ENCODE peak calls at places on chromosome 19, in four cellular contexts. A is GM23338, U is hepatocyte, P is PC-3. D is an unnamed sample.

GRCh38 chr19:19162495-19162894 is 7.6 kb downstream of the MEF2B start:
- DNase-seq in A (no peak), U (no peak), P (no peak), D (no peak)

GRCh38 chr19:2478756-2479555 is 3.0 kb downstream of the GADD45B start:
- DNase-seq in A (peak), U (peak), P (peak), D (peak)

GRCh38 chr19:48556163-48556562 is 4.2 kb downstream of the SULT2B1 start:
- DNase-seq in A (peak), U (peak), P (peak), D (no peak)

GRCh38 chr19:51140441-51140840 is 1.7 kb upstream of the SIGLEC7 start:
- DNase-seq in A (peak), U (no peak), P (no peak), D (no peak)

GRCh38 chr19:18542936-18543813 is at the start of gene FKBP8:
- DNase-seq in A (peak), U (peak), P (peak), D (peak)

GRCh38 chr19:41939861-41940442 is 11.7 kb upstream of the ERFL start:
- DNase-seq in A (peak), U (peak), P (no peak), D (peak)

GRCh38 chr19:50857366-50857765 is 2.7 kb downstream of the KLK3 start:
- DNase-seq in A (no peak), U (no peak), P (no peak), D (no peak)

GRCh38 chr19:10102787-10103236 is 334 bp upstream of the ANGPTL6 start:
- DNase-seq in A (no peak), U (no peak), P (no peak), D (peak)

GRCh38 chr19:23075031-23075733 is 41.6 kb upstream of the ZNF730 start:
- DNase-seq in A (peak), U (peak), P (peak), D (peak)

GRCh38 chr19:43780706-43781525 is at the start of gene KCNN4:
- DNase-seq in A (no peak), U (peak), P (peak), D (peak)

GRCh38 chr19:8926341-8926740 is 83.9 kb downstream of the MUC16 start:
- DNase-seq in A (no peak), U (no peak), P (peak), D (no peak)

GRCh38 chr19:42150353-42150752 is 18.1 kb upstream of the POU2F2 start:
- DNase-seq in A (no peak), U (no peak), P (no peak), D (no peak)

GRCh38 chr19:48290923-48291700 is 21.2 kb downstream of the ZNF114 start:
- DNase-seq in A (peak), U (peak), P (peak), D (peak)

GRCh38 chr19:51364200-51365106 is 1.7 kb downstream of the ETFB start:
- DNase-seq in A (no peak), U (peak), P (peak), D (no peak)

GRCh38 chr19:41811981-41812380 is 15.6 kb downstream of the CEACAM3 start:
- DNase-seq in A (no peak), U (no peak), P (no peak), D (no peak)

GRCh38 chr19:11322269-11323024 is 17.0 kb downstream of the RAB3D start:
- DNase-seq in A (no peak), U (no peak), P (no peak), D (no peak)
- TF ChIP-seq EZH2phosphoT487 in A (no peak), U (no peak), P (no peak), D (no peak)

GRCh38 chr19:5534787-5535586 is 32.8 kb downstream of the TINCR start:
- DNase-seq in A (peak), U (no peak), P (peak), D (peak)
- TF ChIP-seq EZH2phosphoT487 in A (no peak), U (no peak), P (no peak), D (no peak)

DNA sequence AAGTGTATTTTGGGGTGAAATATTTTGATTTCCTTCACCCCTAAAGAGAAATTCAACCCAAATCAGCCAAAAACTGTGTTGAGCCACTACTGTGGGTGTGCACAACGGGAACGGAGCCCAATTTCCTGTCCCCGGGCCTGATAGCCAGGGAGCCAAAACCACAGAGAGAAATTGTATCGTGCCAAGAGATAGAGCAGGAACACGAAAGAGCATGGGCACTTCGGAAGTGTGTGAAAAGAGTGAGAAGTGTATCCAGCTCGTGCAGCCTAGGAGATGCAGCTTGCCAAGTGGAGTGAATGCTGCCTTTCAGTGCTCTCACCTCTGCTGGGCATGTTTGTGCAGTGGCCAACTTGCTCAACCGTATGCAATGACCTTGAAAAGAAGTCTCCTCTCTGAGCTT is 19.4 kb upstream of the PLEKHF1 start:
- DNase-seq in A (no peak), U (no peak), P (peak), D (no peak)
- TF ChIP-seq EZH2phosphoT487 in A (no peak), U (no peak), P (no peak), D (no peak)

GRCh38 chr19:754530-754929 is 3.6 kb downstream of the MISP start:
- DNase-seq in A (no peak), U (no peak), P (no peak), D (no peak)

GRCh38 chr19:756821-757688 is 6.1 kb downstream of the MISP start:
- DNase-seq in A (no peak), U (no peak), P (no peak), D (no peak)

GRCh38 chr19:752652-753517 is 2.0 kb downstream of the MISP start:
- DNase-seq in A (no peak), U (peak), P (peak), D (no peak)

GRCh38 chr19:756232-756631 is 5.3 kb downstream of the MISP start:
- DNase-seq in A (peak), U (no peak), P (peak), D (peak)

DNA sequence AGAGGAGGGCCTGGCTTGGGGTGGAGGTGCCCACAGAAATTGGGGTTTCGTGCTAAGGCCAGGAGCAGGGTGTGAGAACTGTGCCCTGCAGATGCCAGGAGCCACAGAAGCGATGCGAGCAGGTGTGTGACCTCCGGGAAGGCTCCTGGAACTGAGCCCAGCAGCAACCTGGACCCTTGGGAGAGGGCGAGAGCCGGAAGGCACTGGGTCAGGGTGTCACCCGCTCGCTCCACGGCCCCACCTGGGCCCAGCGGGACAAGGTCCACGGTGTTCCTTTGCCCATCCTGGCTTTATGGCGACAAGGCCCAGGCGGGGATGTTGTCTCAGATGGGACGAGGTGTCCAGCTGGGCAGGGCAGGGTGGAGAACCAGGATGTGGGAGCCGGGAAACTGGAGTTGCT is 4.2 kb downstream of the MISP start:
- DNase-seq in A (no peak), U (no peak), P (no peak), D (no peak)
- TF ChIP-seq EZH2phosphoT487 in A (no peak), U (no peak), P (no peak), D (no peak)

DNA sequence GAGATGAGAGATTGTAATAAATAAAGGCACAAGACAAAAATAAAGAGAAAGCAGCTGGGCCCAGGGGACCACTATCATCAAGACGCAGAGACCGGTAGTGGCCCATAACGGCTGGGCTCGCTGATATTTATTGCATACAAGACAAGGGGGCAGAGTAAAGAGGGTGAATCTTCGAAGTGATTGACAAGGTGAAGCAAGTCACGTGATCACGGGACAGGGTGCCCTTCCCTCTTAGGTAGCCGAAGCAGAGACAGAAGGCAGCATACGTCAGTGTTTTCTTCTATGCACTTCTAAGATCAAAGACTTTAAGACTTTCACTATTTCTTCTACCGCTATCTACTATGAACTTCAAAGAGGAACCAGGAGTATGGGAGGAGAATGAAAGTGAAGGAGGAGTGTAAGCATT is 4.6 kb upstream of the PRKCG start:
- DNase-seq in A (peak), U (no peak), P (no peak), D (no peak)
- TF ChIP-seq EZH2phosphoT487 in A (no peak), U (no peak), P (no peak), D (no peak)

GRCh38 chr19:35592226-35592625 is 6.3 kb downstream of the PMIS2 start:
- DNase-seq in A (peak), U (peak), P (peak), D (peak)
- TF ChIP-seq EZH2phosphoT487 in A (no peak), U (no peak), P (no peak), D (no peak)

GRCh38 chr19:33654840-33655508 is 33.2 kb downstream of the CHST8 start:
- DNase-seq in A (no peak), U (no peak), P (no peak), D (no peak)
- TF ChIP-seq EZH2phosphoT487 in A (no peak), U (no peak), P (no peak), D (no peak)

DNA sequence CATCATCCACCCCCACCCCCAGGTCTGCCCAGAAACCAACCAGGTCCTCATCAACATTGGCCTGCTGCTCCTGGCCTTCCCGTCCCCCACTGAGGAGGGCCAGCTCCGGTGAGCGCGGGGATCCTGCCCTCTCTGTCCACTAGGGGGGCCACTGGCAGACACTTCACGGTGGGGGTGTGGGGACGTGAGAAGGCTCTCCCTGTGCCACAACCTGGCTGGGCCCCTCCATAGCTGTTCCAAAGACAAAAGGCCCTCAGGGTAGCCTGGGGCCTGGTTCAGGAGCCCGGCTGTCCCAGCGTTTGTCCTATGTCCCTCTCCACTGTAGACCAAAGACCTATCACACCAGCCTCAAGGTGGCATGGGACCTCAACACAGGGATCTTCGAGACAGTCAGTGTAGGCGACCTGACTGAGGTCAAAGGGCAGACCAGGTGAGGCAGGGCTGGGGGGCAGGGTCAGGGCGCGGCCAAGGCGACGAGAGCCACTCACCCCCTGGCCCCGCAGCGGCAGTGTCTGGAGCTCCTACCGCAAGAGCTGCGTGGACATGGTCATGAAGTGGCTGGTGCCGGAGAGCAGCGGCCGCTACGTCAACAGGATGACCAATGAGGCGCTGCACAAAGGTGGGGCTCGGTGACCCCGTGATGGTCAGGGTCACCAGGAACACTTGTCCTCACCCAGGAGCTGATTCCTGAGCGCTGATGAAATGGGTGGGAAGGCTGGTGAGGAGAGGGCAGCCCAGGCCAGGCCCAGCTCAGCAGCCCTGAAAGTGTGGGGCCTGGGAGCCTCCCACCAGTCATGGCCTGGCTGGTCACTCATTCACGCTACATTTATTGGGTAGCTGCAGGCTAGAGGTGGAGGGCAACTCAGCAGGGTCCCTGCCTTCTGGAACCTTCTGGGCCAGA is 7.9 kb downstream of the DCAF15 start:
- DNase-seq in A (peak), U (peak), P (no peak), D (no peak)
- TF ChIP-seq EZH2phosphoT487 in A (no peak), U (no peak), P (no peak), D (no peak)

GRCh38 chr19:14439014-14439413 is 5.9 kb downstream of the PKN1 start:
- DNase-seq in A (no peak), U (no peak), P (no peak), D (no peak)

GRCh38 chr19:14442904-14443631 is 10.0 kb downstream of the PKN1 start:
- DNase-seq in A (no peak), U (no peak), P (no peak), D (no peak)

GRCh38 chr19:14443632-14444216 is 10.6 kb downstream of the PKN1 start:
- DNase-seq in A (no peak), U (no peak), P (no peak), D (no peak)

GRCh38 chr19:14440049-14440448 is 6.9 kb downstream of the PKN1 start:
- DNase-seq in A (peak), U (no peak), P (no peak), D (peak)

DNA sequence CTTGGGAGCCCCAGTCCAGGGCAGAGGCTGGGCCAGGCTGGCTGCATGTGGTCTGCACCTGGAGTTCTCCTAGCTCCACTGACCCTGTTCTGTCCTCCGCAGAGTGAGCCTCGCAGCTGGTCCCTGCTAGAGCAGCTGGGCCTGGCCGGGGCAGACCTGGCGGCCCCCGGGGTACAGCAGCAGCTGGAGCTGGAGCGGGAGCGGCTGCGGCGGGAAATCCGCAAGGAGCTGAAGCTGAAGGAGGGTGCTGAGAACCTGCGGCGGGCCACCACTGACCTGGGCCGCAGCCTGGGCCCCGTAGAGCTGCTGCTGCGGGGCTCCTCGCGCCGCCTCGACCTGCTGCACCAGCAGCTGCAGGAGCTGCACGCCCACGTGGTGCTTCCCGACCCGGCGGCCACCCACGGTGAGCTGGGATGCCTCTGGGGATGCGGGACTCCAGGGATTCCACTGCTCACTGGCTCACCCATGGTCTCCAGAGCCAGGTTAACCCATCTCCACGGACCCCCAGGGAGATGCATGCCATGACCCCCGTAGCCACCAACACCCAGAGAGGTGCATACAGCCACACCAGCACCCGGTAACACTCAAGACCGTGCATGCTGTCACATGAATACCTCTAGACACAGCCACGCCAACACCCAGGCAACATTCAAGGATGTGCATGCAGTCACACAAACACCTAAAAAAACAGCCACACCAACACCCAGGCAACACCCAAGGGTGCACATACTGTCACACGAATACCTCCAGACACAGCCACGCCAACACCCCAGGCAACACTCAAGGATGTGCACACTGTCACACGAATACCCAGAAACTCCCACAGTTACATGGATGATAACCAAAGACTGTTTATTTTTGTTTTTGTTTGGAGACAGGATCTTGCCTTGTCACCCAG is 8.2 kb downstream of the PKN1 start:
- DNase-seq in A (no peak), U (no peak), P (no peak), D (no peak)
- TF ChIP-seq EZH2phosphoT487 in A (no peak), U (no peak), P (no peak), D (no peak)